ENCODE peak calls at places on chromosomes 5 and 9, in seven cellular contexts. N is A172; U is Kasumi-1; O is AG08396; J is stimulated activated CD8-positive, alpha-beta memory T cell treated with anti-CD3 and anti-CD28 coated beads, Interleukin-15, amount 100 ng/mL, for 24 hours; X is kidney glomerular epithelial cell; Z is activated CD4-positive, alpha-beta memory T cell treated with anti-CD3 and anti-CD28 coated beads for 36 hours. C is an unnamed sample.
A peak's percentile ranks its signal among the peaks of the same experiment; 100 is the strongest.

GRCh38 chr5:168654225-168654624 is 75.1 kb upstream of the PANK3 start:
- DNase-seq in X (no peak), N (no peak), Z (no peak), J (no peak), U (no peak), O (peak; percentile 47), C (no peak)

GRCh38 chr5:157900644-157901043 is 41.7 kb upstream of the CLINT1 start:
- DNase-seq in X (no peak), J (no peak), U (no peak), Z (no peak), N (no peak), O (no peak), C (no peak)

GRCh38 chr9:130029223-130029583 is 13.8 kb downstream of the FNBP1 start:
- DNase-seq in N (no peak), O (no peak), U (no peak), Z (peak; percentile 77), X (no peak), J (no peak), C (no peak)

GRCh38 chr5:59132131-59132530 is 549.3 kb downstream of the RAB3C start:
- DNase-seq in X (no peak), Z (peak; percentile 21), O (no peak), N (no peak), U (no peak), J (no peak), C (no peak)

GRCh38 chr9:87685871-87686519 is 39.9 kb upstream of the CTSL start:
- DNase-seq in J (no peak), O (no peak), N (no peak), Z (no peak), U (peak; percentile 39), X (no peak), C (no peak)

GRCh38 chr5:164345173-164345572 is 839.8 kb downstream of the MAT2B start:
- DNase-seq in N (peak; percentile 64), U (no peak), O (no peak), J (no peak), X (no peak), Z (no peak), C (no peak)

GRCh38 chr5:133685402-133686018 is 73.2 kb upstream of the FSTL4 start:
- DNase-seq in J (no peak), Z (no peak), U (no peak), O (no peak), N (no peak), X (no peak), C (no peak)

GRCh38 chr9:14279671-14280070 is 34.3 kb downstream of the NFIB start:
- DNase-seq in O (no peak), N (no peak), J (no peak), U (no peak), X (no peak), Z (no peak), C (no peak)

GRCh38 chr5:7467179-7467578 is 71.2 kb downstream of the ADCY2 start:
- DNase-seq in Z (no peak), O (no peak), U (no peak), J (no peak), X (no peak), N (no peak), C (no peak)

GRCh38 chr5:3613726-3614125 is 18.1 kb downstream of the IRX1 start:
- DNase-seq in U (no peak), J (no peak), Z (no peak), N (no peak), X (no peak), O (no peak), C (no peak)

GRCh38 chr5:61659221-61659696 is 327.2 kb downstream of the ZSWIM6 start:
- DNase-seq in J (no peak), N (no peak), X (no peak), U (no peak), O (no peak), Z (no peak), C (no peak)

GRCh38 chr5:154543380-154543779 is 65.4 kb upstream of the HAND1 start:
- DNase-seq in O (no peak), X (no peak), N (peak; percentile 68), Z (no peak), U (no peak), J (no peak), C (no peak)

GRCh38 chr9:89386797-89387196 is 68.5 kb downstream of the SECISBP2 start:
- DNase-seq in Z (no peak), N (no peak), J (no peak), X (no peak), U (no peak), O (no peak), C (no peak)

GRCh38 chr9:82152181-82152580 is 163.6 kb downstream of the SPATA31D1 start:
- DNase-seq in O (no peak), X (peak; percentile 83), U (no peak), J (no peak), Z (no peak), N (peak; percentile 11), C (no peak)

GRCh38 chr5:27868292-27868691 is 829.9 kb upstream of the CDH9 start:
- DNase-seq in X (no peak), O (no peak), J (no peak), U (no peak), Z (no peak), N (no peak), C (no peak)

GRCh38 chr5:68251804-68252648 is 36.5 kb downstream of the PIK3R1 start:
- DNase-seq in O (no peak), Z (no peak), X (no peak), J (no peak), N (no peak), U (no peak), C (no peak)

GRCh38 chr5:22063717-22064116 is 789.4 kb downstream of the CDH12 start:
- DNase-seq in N (no peak), O (no peak), Z (no peak), J (no peak), X (no peak), U (no peak), C (no peak)

GRCh38 chr5:35443803-35444595 is 173.7 kb upstream of the SPEF2 start:
- DNase-seq in O (no peak), Z (no peak), U (no peak), N (no peak), J (no peak), X (no peak), C (no peak)

GRCh38 chr5:32504923-32505596 is 60.5 kb upstream of the ZFR start:
- DNase-seq in Z (no peak), N (peak; percentile 38), U (peak; percentile 92), J (no peak), X (peak; percentile 23), O (peak; percentile 79), C (no peak)

GRCh38 chr9:121383715-121384114 is 13.7 kb upstream of the STOM start:
- DNase-seq in Z (no peak), N (no peak), U (peak; percentile 60), X (no peak), O (no peak), J (no peak), C (no peak)

GRCh38 chr9:88722753-88723152 is 187.8 kb downstream of the NXNL2 start:
- DNase-seq in N (peak; percentile 54), O (no peak), X (peak; percentile 12), U (peak; percentile 58), Z (no peak), J (no peak), C (no peak)

GRCh38 chr5:135208555-135209494 is 174.8 kb upstream of the PITX1 start:
- DNase-seq in X (peak; percentile 54), J (no peak), Z (peak; percentile 8), O (peak; percentile 88), U (no peak), N (peak; percentile 97), C (no peak)

GRCh38 chr5:61082516-61083280 is 79.6 kb downstream of the SMIM15 start:
- DNase-seq in Z (no peak), N (peak; percentile 14), J (no peak), U (no peak), O (no peak), X (no peak), C (no peak)

GRCh38 chr5:151141535-151141934 is 16.0 kb downstream of the ANXA6 start:
- DNase-seq in X (no peak), U (no peak), O (no peak), N (peak; percentile 50), Z (peak; percentile 84), J (no peak), C (no peak)

GRCh38 chr9:130825051-130825651 is 9.9 kb upstream of the ABL1 start:
- DNase-seq in J (no peak), Z (no peak), X (peak; percentile 73), U (peak; percentile 79), N (no peak), O (peak; percentile 64), C (no peak)

GRCh38 chr5:131965826-131966415 is 20.5 kb upstream of the MEIKIN start:
- DNase-seq in Z (no peak), O (no peak), J (no peak), N (no peak), X (no peak), U (no peak), C (no peak)

GRCh38 chr5:56350595-56351170 is 117.6 kb upstream of the ANKRD55 start:
- DNase-seq in Z (no peak), U (no peak), N (peak; percentile 100), J (no peak), X (peak; percentile 100), O (peak; percentile 75), C (no peak)

GRCh38 chr5:13745508-13745907 is 199.0 kb downstream of the DNAH5 start:
- DNase-seq in U (no peak), Z (no peak), O (peak; percentile 53), X (peak; percentile 87), N (peak; percentile 55), J (no peak), C (no peak)